ENCODE peak calls at places on chromosomes 11 and 22, in five cellular contexts. Q, Y, L, M and R are unnamed samples.

GRCh38 chr11:116691779-116692178 is 81.0 kb downstream of the BUD13 start:
- DNase-seq in Q (peak; percentile 46), Y (peak; percentile 92), L (peak; percentile 26), M (peak; percentile 77), R (peak; percentile 31)

GRCh38 chr22:22721681-22722309 is 77.4 kb downstream of the GGTLC2 start:
- DNase-seq in Q (no peak), Y (no peak), L (no peak), M (no peak), R (no peak)

GRCh38 chr11:23789938-23790371 is 706.9 kb upstream of the LUZP2 start:
- DNase-seq in Q (no peak), Y (no peak), L (no peak), M (no peak), R (no peak)

GRCh38 chr11:96051820-96052219 is 127.9 kb upstream of the MTMR2 start:
- DNase-seq in Q (no peak), Y (no peak), L (no peak), M (no peak), R (no peak)

GRCh38 chr22:43237280-43237679 is 50.3 kb upstream of the TTLL12 start:
- DNase-seq in Q (no peak), Y (no peak), L (no peak), M (no peak), R (no peak)

GRCh38 chr11:88428959-88429358 is 91.4 kb upstream of the CTSC start:
- DNase-seq in Q (no peak), Y (no peak), L (no peak), M (no peak), R (no peak)

GRCh38 chr11:28773606-28774005 is 665.4 kb downstream of the METTL15 start:
- DNase-seq in Q (no peak), Y (peak; percentile 46), L (no peak), M (no peak), R (no peak)

GRCh38 chr11:68279676-68280075 is 7.9 kb upstream of the C11orf24 start:
- DNase-seq in Q (no peak), Y (no peak), L (no peak), M (no peak), R (no peak)

GRCh38 chr22:36225333-36225922 is 13.9 kb downstream of the APOL2 start:
- DNase-seq in Q (no peak), Y (no peak), L (no peak), M (no peak), R (no peak)

GRCh38 chr11:95776859-95777258 is 12.7 kb downstream of the FAM76B start:
- DNase-seq in Q (no peak), Y (no peak), L (no peak), M (no peak), R (no peak)

GRCh38 chr11:90134420-90135003 is at the start of gene NAALAD2:
- DNase-seq in Q (peak; percentile 21), Y (peak; percentile 86), L (no peak), M (peak; percentile 79), R (no peak)

GRCh38 chr22:30655532-30655931 is 12.1 kb downstream of the DUSP18 start:
- DNase-seq in Q (no peak), Y (peak; percentile 70), L (no peak), M (no peak), R (no peak)

GRCh38 chr22:19979712-19980493 is 36.7 kb downstream of the ARVCF start:
- DNase-seq in Q (peak; percentile 21), Y (no peak), L (no peak), M (no peak), R (no peak)

GRCh38 chr22:43826142-43827093 is 14.3 kb upstream of the EFCAB6 start:
- DNase-seq in Q (no peak), Y (peak; percentile 45), L (no peak), M (peak; percentile 77), R (no peak)

GRCh38 chr11:116328851-116329250 is 443.9 kb downstream of the BUD13 start:
- DNase-seq in Q (no peak), Y (peak; percentile 13), L (no peak), M (no peak), R (no peak)

DNA sequence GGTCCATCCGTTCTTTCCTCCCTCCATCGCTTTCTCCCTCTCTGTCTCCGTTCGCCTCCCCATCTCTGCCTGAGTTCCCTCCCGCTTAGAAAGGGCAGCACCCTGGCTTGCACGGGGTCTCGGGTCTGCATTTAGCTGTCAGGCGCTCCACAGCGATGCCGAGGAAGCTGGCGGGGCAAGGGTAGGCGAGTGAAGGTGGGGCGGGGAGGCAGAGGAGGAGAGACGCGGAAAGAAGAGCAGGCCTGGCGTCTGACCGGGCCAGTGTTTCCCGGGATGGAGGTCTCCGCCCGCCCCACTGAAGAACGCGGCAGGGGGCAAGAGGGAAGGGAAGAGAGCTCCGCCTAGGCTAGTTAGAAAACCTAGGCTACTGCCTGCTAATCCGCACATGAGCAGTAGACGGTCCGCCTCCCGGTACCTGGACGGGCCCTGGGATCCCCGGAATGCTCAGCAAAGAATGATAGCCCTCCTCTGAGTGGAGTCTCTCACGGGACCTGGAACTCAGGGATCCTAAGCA is 3922.5 kb upstream of the OR11H1 start:
- DNase-seq in Q (no peak), Y (no peak), L (no peak), M (peak; percentile 82), R (no peak)
- H3K9me3 ChIP-seq in Q (no peaks in the 10 kb centered on the region), Y (peaks cover 62% of the 10 kb centered on the region), L (peaks cover 7% of the 10 kb centered on the region), M (peaks cover 47% of the 10 kb centered on the region), R (no peaks in the 10 kb centered on the region)

DNA sequence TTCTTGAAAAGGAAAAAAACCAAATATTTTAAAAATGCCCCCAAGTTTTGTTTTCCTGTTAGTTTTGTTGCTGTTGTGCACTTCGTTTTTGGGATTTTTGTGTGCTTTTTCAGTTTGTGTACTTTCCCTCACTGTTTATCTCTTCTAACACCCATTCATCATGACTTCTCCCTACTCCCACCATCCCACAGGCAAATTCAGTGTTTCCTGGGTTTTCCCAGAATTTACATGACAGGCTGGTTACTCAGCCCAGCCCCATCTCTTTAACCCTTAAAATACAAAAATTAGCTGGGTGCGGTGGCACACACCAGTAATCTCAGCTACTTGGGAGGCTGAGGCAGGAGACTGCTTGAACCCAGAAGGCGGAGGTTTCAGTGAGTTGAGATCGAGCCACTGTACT is 15.5 kb downstream of the TMEM123 start:
- DNase-seq in Q (no peak), Y (no peak), L (no peak), M (no peak), R (no peak)
- H3K9me3 ChIP-seq in Q (no peaks in the 10 kb centered on the region), Y (peaks cover 62% of the 10 kb centered on the region), L (peaks cover 7% of the 10 kb centered on the region), M (no peaks in the 10 kb centered on the region), R (no peaks in the 10 kb centered on the region)

DNA sequence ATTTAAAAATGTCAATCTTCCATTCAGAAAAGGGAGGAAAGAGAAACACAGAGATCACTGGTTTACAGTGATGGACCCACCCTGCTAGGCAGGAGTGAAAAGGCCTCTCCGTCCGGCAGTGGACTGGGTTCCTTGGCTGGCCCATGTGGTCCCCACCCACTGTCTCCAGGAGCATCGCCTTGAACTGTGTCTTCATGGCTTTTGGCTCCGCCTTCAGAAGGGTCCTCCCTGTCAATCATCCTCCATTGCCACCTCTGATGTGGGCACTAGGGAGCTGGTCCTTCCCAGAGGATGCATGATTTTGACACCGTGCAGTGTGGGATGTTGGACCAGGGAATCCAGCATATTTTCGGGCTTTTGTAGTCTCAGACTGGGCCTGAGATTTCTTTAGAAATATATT is 58.2 kb upstream of the B3GAT1 start:
- DNase-seq in Q (no peak), Y (peak; percentile 18), L (no peak), M (no peak), R (no peak)
- H3K9me3 ChIP-seq in Q (no peaks in the 10 kb centered on the region), Y (no peaks in the 10 kb centered on the region), L (no peaks in the 10 kb centered on the region), M (no peaks in the 10 kb centered on the region), R (no peaks in the 10 kb centered on the region)

GRCh38 chr22:24481641-24482040 is 13.5 kb upstream of the UPB1 start:
- DNase-seq in Q (no peak), Y (no peak), L (no peak), M (no peak), R (no peak)
- H3K9me3 ChIP-seq in Q (no peaks in the 10 kb centered on the region), Y (no peaks in the 10 kb centered on the region), L (no peaks in the 10 kb centered on the region), M (no peaks in the 10 kb centered on the region), R (no peaks in the 10 kb centered on the region)

DNA sequence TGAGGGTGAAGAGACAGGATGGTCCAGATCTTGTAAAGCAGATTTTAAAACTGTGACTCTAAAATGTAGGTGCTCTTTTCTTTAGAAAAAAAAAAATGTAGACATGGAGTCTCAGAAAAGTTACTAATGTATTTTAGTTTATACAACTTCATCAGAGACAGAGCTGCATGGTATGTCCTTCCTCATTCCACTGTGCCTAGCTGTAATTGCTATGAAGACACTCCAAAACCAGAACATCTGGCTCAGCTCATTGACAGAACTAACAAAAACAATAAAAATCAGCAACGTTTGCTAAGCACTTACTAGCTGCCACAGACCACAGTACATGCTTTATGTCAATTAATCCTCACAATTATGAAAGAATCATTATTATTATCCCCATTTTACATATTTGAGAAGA is 160.7 kb downstream of the BARX2 start:
- DNase-seq in Q (no peak), Y (no peak), L (no peak), M (no peak), R (no peak)
- H3K9me3 ChIP-seq in Q (no peaks in the 10 kb centered on the region), Y (peaks cover 3% of the 10 kb centered on the region), L (no peaks in the 10 kb centered on the region), M (peaks cover 15% of the 10 kb centered on the region), R (peaks cover 3% of the 10 kb centered on the region)

DNA sequence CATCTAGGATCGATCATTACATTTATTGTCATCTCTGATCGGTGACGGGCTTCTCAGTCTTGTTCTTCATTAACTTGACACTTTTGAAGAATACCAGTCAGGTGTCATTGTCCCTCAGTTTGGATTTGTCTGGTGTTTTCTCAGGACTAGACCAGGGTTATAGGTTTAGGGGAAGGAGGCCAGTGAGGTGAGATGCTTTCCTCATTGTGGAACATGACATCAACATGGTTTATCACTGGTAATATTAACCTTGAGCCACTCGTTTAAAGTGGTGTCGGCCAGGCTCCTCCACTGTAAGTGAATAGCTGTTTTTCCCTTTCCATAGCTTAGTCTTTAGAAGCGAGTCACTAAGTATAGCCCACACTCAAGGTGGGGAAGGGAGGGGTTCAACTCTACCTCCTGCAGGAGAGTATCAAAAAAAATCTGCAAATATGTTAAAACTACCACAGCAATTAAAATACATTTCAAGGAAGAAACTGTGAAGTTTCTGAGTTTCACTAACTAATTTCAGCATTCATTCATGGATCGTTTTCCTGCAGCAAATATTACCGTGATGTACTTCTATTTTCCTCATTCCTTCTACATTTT is 42.0 kb downstream of the KCNQ1OT1 start:
- DNase-seq in Q (no peak), Y (no peak), L (no peak), M (no peak), R (no peak)
- H3K9me3 ChIP-seq in Q (no peaks in the 10 kb centered on the region), Y (peaks cover 71% of the 10 kb centered on the region), L (peaks cover 4% of the 10 kb centered on the region), M (peaks cover 16% of the 10 kb centered on the region), R (no peaks in the 10 kb centered on the region)

DNA sequence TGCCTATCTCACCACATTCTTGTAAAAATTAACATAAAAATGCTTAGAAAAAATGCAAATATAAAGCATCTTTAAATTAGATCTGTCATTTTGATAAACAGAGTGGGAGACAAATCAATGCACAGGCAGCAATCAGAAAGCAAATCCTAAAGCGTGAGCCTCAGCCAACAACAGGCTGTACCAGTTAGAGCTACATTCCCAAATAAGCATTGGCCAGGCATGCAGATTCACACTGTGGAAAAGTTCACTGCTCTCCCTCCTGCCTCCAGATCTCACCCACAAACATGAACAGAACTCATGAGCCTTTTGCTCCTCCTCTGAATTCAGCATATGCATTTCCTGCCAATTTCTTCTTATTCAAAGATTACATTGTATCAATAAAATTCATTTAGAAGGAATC is 115.1 kb upstream of the FAT3 start:
- DNase-seq in Q (no peak), Y (no peak), L (no peak), M (no peak), R (no peak)
- H3K9me3 ChIP-seq in Q (no peaks in the 10 kb centered on the region), Y (peaks cover 15% of the 10 kb centered on the region), L (peaks cover 9% of the 10 kb centered on the region), M (no peaks in the 10 kb centered on the region), R (no peaks in the 10 kb centered on the region)